ENCODE peak calls at places on chromosome 12, in seven cellular contexts. One of them, this sample, is unnamed.

GRCh38 chr12:66813137-66813867 is 134.4 kb upstream of the GRIP1 start:
- DNase-seq in mammary epithelial cell: peak; percentile 69
- DNase-seq in H1: no peak
- DNase-seq in fibroblast of lung: no peak
- DNase-seq in mesendoderm: peak; percentile 44
- DNase-seq in IMR-90: no peak
- DNase-seq in astrocyte: no peak
- DNase-seq in this sample: no peak

GRCh38 chr12:120365675-120366340 is 3.2 kb downstream of the MSI1 start:
- DNase-seq in mammary epithelial cell: no peak
- DNase-seq in H1: no peak
- DNase-seq in fibroblast of lung: no peak
- DNase-seq in mesendoderm: no peak
- DNase-seq in IMR-90: no peak
- DNase-seq in astrocyte: no peak
- DNase-seq in this sample: peak; percentile 83

GRCh38 chr12:49201595-49202295 is 12.9 kb upstream of the TUBA1A start:
- DNase-seq in mammary epithelial cell: peak; percentile 80
- DNase-seq in H1: no peak
- DNase-seq in fibroblast of lung: peak; percentile 49
- DNase-seq in mesendoderm: peak; percentile 94
- DNase-seq in IMR-90: peak; percentile 70
- DNase-seq in astrocyte: peak; percentile 87
- DNase-seq in this sample: no peak

GRCh38 chr12:74317078-74317581 is 220.5 kb upstream of the ATXN7L3B start:
- DNase-seq in mammary epithelial cell: peak; percentile 21
- DNase-seq in H1: no peak
- DNase-seq in fibroblast of lung: peak; percentile 49
- DNase-seq in mesendoderm: peak; percentile 67
- DNase-seq in IMR-90: no peak
- DNase-seq in astrocyte: peak; percentile 51
- DNase-seq in this sample: no peak

GRCh38 chr12:60148109-60148508 is 552.3 kb downstream of the SLC16A7 start:
- DNase-seq in mammary epithelial cell: peak; percentile 80
- DNase-seq in H1: no peak
- DNase-seq in fibroblast of lung: peak; percentile 82
- DNase-seq in mesendoderm: no peak
- DNase-seq in IMR-90: peak; percentile 92
- DNase-seq in astrocyte: peak; percentile 97
- DNase-seq in this sample: no peak

GRCh38 chr12:26274441-26275312 is 79.3 kb downstream of the SSPN start:
- DNase-seq in mammary epithelial cell: peak; percentile 100
- DNase-seq in H1: peak; percentile 17
- DNase-seq in fibroblast of lung: peak; percentile 98
- DNase-seq in mesendoderm: peak; percentile 96
- DNase-seq in IMR-90: peak; percentile 100
- DNase-seq in astrocyte: peak; percentile 99
- DNase-seq in this sample: peak; percentile 83

GRCh38 chr12:104596876-104597833 is 140.4 kb downstream of the CHST11 start:
- DNase-seq in mammary epithelial cell: no peak
- DNase-seq in H1: no peak
- DNase-seq in fibroblast of lung: no peak
- DNase-seq in mesendoderm: peak; percentile 33
- DNase-seq in IMR-90: no peak
- DNase-seq in astrocyte: peak; percentile 39
- DNase-seq in this sample: no peak

GRCh38 chr12:96352161-96352835 is 47.9 kb downstream of the CDK17 start:
- DNase-seq in mammary epithelial cell: no peak
- DNase-seq in H1: no peak
- DNase-seq in fibroblast of lung: no peak
- DNase-seq in mesendoderm: no peak
- DNase-seq in IMR-90: no peak
- DNase-seq in astrocyte: no peak
- DNase-seq in this sample: no peak

GRCh38 chr12:8941691-8942478 is 7.6 kb downstream of the M6PR start:
- DNase-seq in mammary epithelial cell: no peak
- DNase-seq in H1: no peak
- DNase-seq in fibroblast of lung: no peak
- DNase-seq in mesendoderm: no peak
- DNase-seq in IMR-90: no peak
- DNase-seq in astrocyte: no peak
- DNase-seq in this sample: no peak

GRCh38 chr12:120971299-120972180 is 6.8 kb upstream of the HNF1A start:
- DNase-seq in mammary epithelial cell: peak; percentile 50
- DNase-seq in H1: no peak
- DNase-seq in fibroblast of lung: peak; percentile 70
- DNase-seq in mesendoderm: peak; percentile 74
- DNase-seq in IMR-90: peak; percentile 63
- DNase-seq in astrocyte: peak; percentile 29
- DNase-seq in this sample: no peak

GRCh38 chr12:2179953-2180736 is 127.4 kb downstream of the CACNA1C start:
- DNase-seq in mammary epithelial cell: peak; percentile 80
- DNase-seq in H1: no peak
- DNase-seq in fibroblast of lung: peak; percentile 98
- DNase-seq in mesendoderm: no peak
- DNase-seq in IMR-90: peak; percentile 98
- DNase-seq in astrocyte: peak; percentile 95
- DNase-seq in this sample: peak; percentile 39

GRCh38 chr12:54612216-54612750 is 22.4 kb downstream of the LACRT start:
- DNase-seq in mammary epithelial cell: no peak
- DNase-seq in H1: no peak
- DNase-seq in fibroblast of lung: no peak
- DNase-seq in mesendoderm: no peak
- DNase-seq in IMR-90: no peak
- DNase-seq in astrocyte: no peak
- DNase-seq in this sample: no peak

GRCh38 chr12:58889557-58889956 is 30.7 kb downstream of the LRIG3 start:
- DNase-seq in mammary epithelial cell: no peak
- DNase-seq in H1: no peak
- DNase-seq in fibroblast of lung: no peak
- DNase-seq in mesendoderm: no peak
- DNase-seq in IMR-90: no peak
- DNase-seq in astrocyte: no peak
- DNase-seq in this sample: no peak

GRCh38 chr12:122471324-122472226 is 29.2 kb downstream of the ZCCHC8 start:
- DNase-seq in mammary epithelial cell: peak; percentile 58
- DNase-seq in H1: no peak
- DNase-seq in fibroblast of lung: peak; percentile 87
- DNase-seq in mesendoderm: peak; percentile 64
- DNase-seq in IMR-90: peak; percentile 84
- DNase-seq in astrocyte: peak; percentile 56
- DNase-seq in this sample: no peak

GRCh38 chr12:69688496-69689427 is 10.3 kb downstream of the BEST3 start:
- DNase-seq in mammary epithelial cell: peak; percentile 91
- DNase-seq in H1: peak; percentile 71
- DNase-seq in fibroblast of lung: peak; percentile 84
- DNase-seq in mesendoderm: peak; percentile 94
- DNase-seq in IMR-90: peak; percentile 94
- DNase-seq in astrocyte: peak; percentile 95
- DNase-seq in this sample: peak; percentile 29

GRCh38 chr12:67306712-67307111 is 37.6 kb downstream of the CAND1 start:
- DNase-seq in mammary epithelial cell: no peak
- DNase-seq in H1: no peak
- DNase-seq in fibroblast of lung: no peak
- DNase-seq in mesendoderm: no peak
- DNase-seq in IMR-90: no peak
- DNase-seq in astrocyte: no peak
- DNase-seq in this sample: no peak

GRCh38 chr12:126727656-126728055 is 1539.3 kb upstream of the TMEM132C start:
- DNase-seq in mammary epithelial cell: no peak
- DNase-seq in H1: no peak
- DNase-seq in fibroblast of lung: no peak
- DNase-seq in mesendoderm: peak; percentile 21
- DNase-seq in IMR-90: no peak
- DNase-seq in astrocyte: no peak
- DNase-seq in this sample: no peak

GRCh38 chr12:130993759-130994670 is 40.3 kb downstream of the ADGRD1 start:
- DNase-seq in mammary epithelial cell: no peak
- DNase-seq in H1: no peak
- DNase-seq in fibroblast of lung: no peak
- DNase-seq in mesendoderm: no peak
- DNase-seq in IMR-90: no peak
- DNase-seq in astrocyte: no peak
- DNase-seq in this sample: no peak

GRCh38 chr12:131105736-131106356 is 152.1 kb downstream of the ADGRD1 start:
- DNase-seq in mammary epithelial cell: no peak
- DNase-seq in H1: no peak
- DNase-seq in fibroblast of lung: no peak
- DNase-seq in mesendoderm: no peak
- DNase-seq in IMR-90: no peak
- DNase-seq in astrocyte: no peak
- DNase-seq in this sample: no peak

GRCh38 chr12:96195845-96196451 is 1.8 kb downstream of the ELK3 start:
- DNase-seq in mammary epithelial cell: peak; percentile 61
- DNase-seq in H1: no peak
- DNase-seq in fibroblast of lung: peak; percentile 57
- DNase-seq in mesendoderm: peak; percentile 89
- DNase-seq in IMR-90: peak; percentile 74
- DNase-seq in astrocyte: peak; percentile 83
- DNase-seq in this sample: peak; percentile 38

GRCh38 chr12:108852674-108853073 is 4.7 kb downstream of the SSH1 start:
- DNase-seq in mammary epithelial cell: no peak
- DNase-seq in H1: no peak
- DNase-seq in fibroblast of lung: peak; percentile 21
- DNase-seq in mesendoderm: no peak
- DNase-seq in IMR-90: peak; percentile 51
- DNase-seq in astrocyte: peak; percentile 44
- DNase-seq in this sample: no peak
- H3K4me3 ChIP-seq in mammary epithelial cell: no peak overlapping the region
- H3K4me3 ChIP-seq in H1: no peak overlapping the region
- H3K4me3 ChIP-seq in fibroblast of lung: peak overlapping the region; percentile 15
- H3K4me3 ChIP-seq in mesendoderm: no peak overlapping the region
- H3K4me3 ChIP-seq in IMR-90: no peak overlapping the region
- H3K4me3 ChIP-seq in astrocyte: peak overlapping the region; percentile 15
- H3K4me3 ChIP-seq in this sample: no peak overlapping the region

GRCh38 chr12:100427078-100427477 is 46.6 kb upstream of the NR1H4 start:
- DNase-seq in mammary epithelial cell: peak; percentile 81
- DNase-seq in H1: no peak
- DNase-seq in fibroblast of lung: peak; percentile 50
- DNase-seq in mesendoderm: no peak
- DNase-seq in IMR-90: peak; percentile 72
- DNase-seq in astrocyte: peak; percentile 79
- DNase-seq in this sample: no peak

DNA sequence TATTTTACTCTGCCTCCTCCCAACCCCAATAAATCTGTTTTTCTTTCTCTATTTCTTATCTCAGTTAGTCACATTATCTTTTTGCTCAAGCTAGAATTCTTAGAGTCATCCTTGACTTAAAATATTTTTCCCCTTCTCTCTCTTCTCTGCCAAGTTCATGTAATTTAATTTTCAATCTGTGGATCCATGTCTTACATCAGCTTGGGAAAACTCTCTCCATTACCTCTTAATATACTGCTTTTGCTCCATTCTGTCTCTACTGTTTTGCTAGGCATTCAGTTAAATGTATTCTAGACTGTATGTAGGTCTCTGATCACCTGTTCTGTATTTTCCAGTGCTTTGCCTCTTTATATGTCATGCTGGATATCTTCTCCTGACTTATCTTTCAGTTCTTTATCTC is 51.0 kb upstream of the NR1H4 start:
- DNase-seq in mammary epithelial cell: no peak
- DNase-seq in H1: no peak
- DNase-seq in fibroblast of lung: no peak
- DNase-seq in mesendoderm: no peak
- DNase-seq in IMR-90: no peak
- DNase-seq in astrocyte: no peak
- DNase-seq in this sample: no peak
- H3K9ac ChIP-seq in mammary epithelial cell: no peak overlapping the region
- H3K9ac ChIP-seq in H1: no peak overlapping the region
- H3K9ac ChIP-seq in fibroblast of lung: no peak overlapping the region
- H3K9ac ChIP-seq in mesendoderm: no peak overlapping the region
- H3K9ac ChIP-seq in IMR-90: no peak overlapping the region
- H3K9ac ChIP-seq in astrocyte: no peak overlapping the region
- H3K9ac ChIP-seq in this sample: no peak overlapping the region

GRCh38 chr12:112178796-112179195 is 53.4 kb downstream of the TRAFD1 start:
- DNase-seq in mammary epithelial cell: no peak
- DNase-seq in H1: no peak
- DNase-seq in fibroblast of lung: no peak
- DNase-seq in mesendoderm: no peak
- DNase-seq in IMR-90: no peak
- DNase-seq in astrocyte: no peak
- DNase-seq in this sample: no peak

GRCh38 chr12:112182499-112182898 is 57.1 kb downstream of the TRAFD1 start:
- DNase-seq in mammary epithelial cell: no peak
- DNase-seq in H1: no peak
- DNase-seq in fibroblast of lung: peak; percentile 92
- DNase-seq in mesendoderm: no peak
- DNase-seq in IMR-90: peak; percentile 63
- DNase-seq in astrocyte: no peak
- DNase-seq in this sample: no peak

GRCh38 chr12:112179341-112179740 is 54.0 kb downstream of the TRAFD1 start:
- DNase-seq in mammary epithelial cell: no peak
- DNase-seq in H1: no peak
- DNase-seq in fibroblast of lung: no peak
- DNase-seq in mesendoderm: no peak
- DNase-seq in IMR-90: no peak
- DNase-seq in astrocyte: no peak
- DNase-seq in this sample: no peak

GRCh38 chr12:112179936-112180335 is 54.6 kb downstream of the TRAFD1 start:
- DNase-seq in mammary epithelial cell: no peak
- DNase-seq in H1: no peak
- DNase-seq in fibroblast of lung: no peak
- DNase-seq in mesendoderm: peak; percentile 34
- DNase-seq in IMR-90: no peak
- DNase-seq in astrocyte: no peak
- DNase-seq in this sample: no peak

GRCh38 chr12:112180422-112180821 is 55.1 kb downstream of the TRAFD1 start:
- DNase-seq in mammary epithelial cell: no peak
- DNase-seq in H1: no peak
- DNase-seq in fibroblast of lung: no peak
- DNase-seq in mesendoderm: no peak
- DNase-seq in IMR-90: no peak
- DNase-seq in astrocyte: no peak
- DNase-seq in this sample: no peak
- H3K27ac ChIP-seq in mammary epithelial cell: no peak overlapping the region
- H3K27ac ChIP-seq in H1: no peak overlapping the region
- H3K27ac ChIP-seq in fibroblast of lung: no peak overlapping the region
- H3K27ac ChIP-seq in mesendoderm: no peak overlapping the region
- H3K27ac ChIP-seq in IMR-90: no peak overlapping the region
- H3K27ac ChIP-seq in astrocyte: no peak overlapping the region
- H3K27ac ChIP-seq in this sample: no peak overlapping the region

GRCh38 chr12:6549379-6550151 is 6.3 kb downstream of the IFFO1 start:
- DNase-seq in mammary epithelial cell: no peak
- DNase-seq in H1: no peak
- DNase-seq in fibroblast of lung: no peak
- DNase-seq in mesendoderm: no peak
- DNase-seq in IMR-90: no peak
- DNase-seq in astrocyte: no peak
- DNase-seq in this sample: no peak

GRCh38 chr12:6552140-6552551 is 3.7 kb downstream of the IFFO1 start:
- DNase-seq in mammary epithelial cell: no peak
- DNase-seq in H1: no peak
- DNase-seq in fibroblast of lung: no peak
- DNase-seq in mesendoderm: no peak
- DNase-seq in IMR-90: no peak
- DNase-seq in astrocyte: no peak
- DNase-seq in this sample: no peak

GRCh38 chr12:6551063-6551461 is 4.8 kb downstream of the IFFO1 start:
- DNase-seq in mammary epithelial cell: no peak
- DNase-seq in H1: no peak
- DNase-seq in fibroblast of lung: no peak
- DNase-seq in mesendoderm: no peak
- DNase-seq in IMR-90: no peak
- DNase-seq in astrocyte: no peak
- DNase-seq in this sample: no peak

GRCh38 chr12:6551496-6552139 is 4.2 kb downstream of the IFFO1 start:
- DNase-seq in mammary epithelial cell: no peak
- DNase-seq in H1: no peak
- DNase-seq in fibroblast of lung: peak; percentile 54
- DNase-seq in mesendoderm: peak; percentile 67
- DNase-seq in IMR-90: peak; percentile 72
- DNase-seq in astrocyte: peak; percentile 66
- DNase-seq in this sample: no peak

GRCh38 chr12:6550294-6551062 is 5.4 kb downstream of the IFFO1 start:
- DNase-seq in mammary epithelial cell: no peak
- DNase-seq in H1: no peak
- DNase-seq in fibroblast of lung: no peak
- DNase-seq in mesendoderm: no peak
- DNase-seq in IMR-90: no peak
- DNase-seq in astrocyte: no peak
- DNase-seq in this sample: no peak
- H3K4me3 ChIP-seq in mammary epithelial cell: no peak overlapping the region
- H3K4me3 ChIP-seq in H1: no peak overlapping the region
- H3K4me3 ChIP-seq in fibroblast of lung: no peak overlapping the region
- H3K4me3 ChIP-seq in mesendoderm: no peak overlapping the region
- H3K4me3 ChIP-seq in IMR-90: no peak overlapping the region
- H3K4me3 ChIP-seq in astrocyte: no peak overlapping the region
- H3K4me3 ChIP-seq in this sample: no peak overlapping the region